ENCODE peak calls at places on chromosomes 6 and 20, in ten cellular contexts. R is IMR-90, F is upper lobe of left lung, G is spleen, J is A549, P is prostate gland, B is adrenal gland, M is tibial nerve, Z is heart left ventricle, I is testis. O is an unnamed sample.

GRCh38 chr6:159806021-159806458 is 6.0 kb downstream of the PNLDC1 start:
- DNase-seq in G (peak; percentile 35), R (no peak), Z (no peak), I (no peak), J (no peak), F (no peak), M (no peak), P (no peak), B (no peak), O (no peak)

GRCh38 chr6:75802366-75802765 is 53.3 kb downstream of the MYO6 start:
- DNase-seq in F (no peak), J (no peak), Z (no peak), B (no peak), M (no peak), P (no peak), I (no peak), R (peak; percentile 10), G (no peak), O (no peak)

GRCh38 chr20:43721429-43722152 is 5.2 kb downstream of the GTSF1L start:
- DNase-seq in F (peak; percentile 58), I (no peak), J (no peak), G (no peak), M (no peak), R (no peak), P (no peak), B (no peak), Z (no peak), O (no peak)

GRCh38 chr6:80625405-80625804 is 518.9 kb downstream of the BCKDHB start:
- DNase-seq in F (no peak), Z (no peak), R (no peak), P (no peak), B (no peak), J (no peak), I (no peak), G (no peak), M (no peak), O (no peak)

GRCh38 chr6:119261944-119262284 is 87.6 kb downstream of the MAN1A1 start:
- DNase-seq in F (no peak), M (no peak), G (no peak), P (no peak), B (no peak), R (no peak), I (no peak), J (no peak), Z (no peak), O (no peak)

GRCh38 chr6:105545206-105545920 is 142.5 kb upstream of the PREP start:
- DNase-seq in R (no peak), G (no peak), Z (no peak), P (no peak), F (no peak), I (no peak), B (no peak), J (no peak), M (no peak), O (no peak)

GRCh38 chr20:23926941-23927872 is 47.7 kb upstream of the CST5 start:
- DNase-seq in P (no peak), M (no peak), I (no peak), R (no peak), B (no peak), F (no peak), Z (no peak), J (no peak), G (no peak), O (no peak)

GRCh38 chr20:3168079-3168828 is 5.1 kb downstream of the LZTS3 start:
- DNase-seq in B (no peak), P (peak; percentile 38), I (no peak), Z (no peak), G (peak; percentile 41), F (peak; percentile 88), M (no peak), J (no peak), R (no peak), O (no peak)

GRCh38 chr6:4564746-4565145 is 211.5 kb upstream of the CDYL start:
- DNase-seq in Z (no peak), M (no peak), F (no peak), B (no peak), R (no peak), G (no peak), P (no peak), I (no peak), J (no peak), O (no peak)

GRCh38 chr20:63598479-63599395 is 24.7 kb upstream of the HELZ2 start:
- DNase-seq in J (no peak), P (no peak), M (no peak), Z (no peak), B (no peak), G (no peak), F (no peak), I (no peak), R (no peak), O (no peak)

GRCh38 chr6:137903933-137904821 is 37.1 kb downstream of the TNFAIP3 start:
- DNase-seq in P (no peak), B (no peak), I (no peak), J (peak; percentile 11), G (no peak), R (peak; percentile 52), Z (no peak), F (no peak), M (no peak), O (no peak)

GRCh38 chr6:81820979-81821378 is 68.5 kb upstream of the TENT5A start:
- DNase-seq in J (no peak), I (no peak), P (no peak), M (no peak), G (no peak), B (no peak), F (no peak), Z (no peak), R (no peak), O (no peak)

GRCh38 chr6:81822584-81822983 is 70.1 kb upstream of the TENT5A start:
- DNase-seq in I (no peak), Z (no peak), B (no peak), F (no peak), M (no peak), G (no peak), J (no peak), P (no peak), R (no peak), O (no peak)

GRCh38 chr6:81820422-81820821 is 67.9 kb upstream of the TENT5A start:
- DNase-seq in P (no peak), Z (no peak), M (no peak), F (no peak), G (no peak), J (no peak), B (no peak), R (no peak), I (no peak), O (no peak)

GRCh38 chr6:81819767-81820166 is 67.3 kb upstream of the TENT5A start:
- DNase-seq in B (no peak), Z (no peak), F (no peak), P (no peak), M (no peak), G (no peak), I (no peak), R (no peak), J (no peak), O (no peak)

DNA sequence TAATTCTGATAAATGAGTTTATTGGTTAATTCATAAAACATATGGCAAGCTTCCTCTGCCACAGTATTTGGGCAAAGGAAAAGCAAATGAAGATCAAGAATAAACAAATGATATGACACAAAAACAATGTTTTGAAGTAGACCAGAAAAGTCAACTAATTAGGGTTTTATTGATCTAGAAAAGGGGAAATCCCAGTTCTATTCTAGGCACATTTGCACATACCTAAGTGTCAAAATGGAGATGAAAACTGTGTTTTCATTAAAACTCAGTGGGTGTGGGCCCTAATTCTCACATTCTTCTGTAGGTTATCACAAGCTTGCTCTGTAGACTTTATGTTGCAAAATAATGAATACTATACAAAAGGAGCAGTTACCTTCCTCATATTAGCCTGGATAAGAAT is 69.0 kb upstream of the TENT5A start:
- DNase-seq in P (no peak), G (no peak), F (no peak), B (no peak), M (no peak), J (no peak), Z (no peak), I (no peak), R (no peak), O (no peak)
- H3K4me1 ChIP-seq in P (no peaks in the 10 kb centered on the region), G (no peaks in the 10 kb centered on the region), F (no peaks in the 10 kb centered on the region), B (no peaks in the 10 kb centered on the region), M (no peaks in the 10 kb centered on the region), J (peaks cover 5% of the 10 kb centered on the region), Z (no peaks in the 10 kb centered on the region), I (no peaks in the 10 kb centered on the region), R (peaks cover 4% of the 10 kb centered on the region), O (no peaks in the 10 kb centered on the region)

GRCh38 chr20:57409672-57410397 is 18.6 kb downstream of the RBM38 start:
- DNase-seq in B (peak; percentile 50), F (no peak), J (no peak), G (peak; percentile 69), I (peak; percentile 84), R (no peak), P (no peak), Z (no peak), M (no peak), O (no peak)
- TF ChIP-seq POLR2A in B (no peak), F (no peak), J (no peak), G (no peak), I (no peak), R (no peak), P (no peak), Z (no peak), M (no peak), O (no peak)

GRCh38 chr20:33662172-33662571 is at the start of gene C20orf144:
- DNase-seq in I (no peak), B (no peak), P (no peak), R (no peak), M (no peak), Z (no peak), G (no peak), F (no peak), J (no peak), O (no peak)

GRCh38 chr20:33664762-33665144 is 2.0 kb upstream of the ACTL10 start:
- DNase-seq in Z (no peak), M (no peak), P (no peak), F (no peak), G (no peak), I (no peak), J (no peak), B (no peak), R (no peak), O (no peak)

GRCh38 chr20:33660685-33661058 is 1.5 kb upstream of the C20orf144 start:
- DNase-seq in Z (no peak), R (no peak), I (no peak), M (no peak), J (no peak), B (no peak), P (no peak), G (no peak), F (no peak), O (no peak)

GRCh38 chr20:33664085-33664761 is 2.1 kb downstream of the C20orf144 start:
- DNase-seq in G (no peak), I (no peak), Z (no peak), M (no peak), F (no peak), R (no peak), P (no peak), J (no peak), B (no peak), O (no peak)

GRCh38 chr20:33663161-33664084 is 1.3 kb downstream of the C20orf144 start:
- DNase-seq in R (peak; percentile 60), G (peak; percentile 99), Z (peak; percentile 88), I (peak; percentile 82), P (peak; percentile 79), B (peak; percentile 76), J (peak; percentile 68), M (peak; percentile 58), F (peak; percentile 98), O (no peak)
- H3K4me1 ChIP-seq in R (peaks cover 19% of the 10 kb centered on the region), G (peaks cover 29% of the 10 kb centered on the region), Z (peaks cover 3% of the 10 kb centered on the region), I (peaks cover 19% of the 10 kb centered on the region), P (peaks cover 4% of the 10 kb centered on the region), B (peaks cover 38% of the 10 kb centered on the region), J (peaks cover 15% of the 10 kb centered on the region), M (no peaks in the 10 kb centered on the region), F (peaks cover 31% of the 10 kb centered on the region), O (peaks cover 29% of the 10 kb centered on the region)

GRCh38 chr20:46344488-46345162 is 36.3 kb upstream of the CDH22 start:
- DNase-seq in F (no peak), Z (no peak), G (no peak), I (no peak), R (no peak), J (no peak), M (no peak), P (no peak), B (no peak), O (no peak)
- TF ChIP-seq POLR2A in F (no peak), Z (no peak), G (no peak), I (no peak), R (no peak), J (no peak), M (no peak), P (no peak), B (no peak), O (no peak)